ENCODE peak calls at places on chromosomes 13 and 19, in nine cellular contexts. K, V, J, D, L, R, I, S and Q are unnamed samples.

GRCh38 chr13:20438801-20439200 is 86.9 kb downstream of the CRYL1 start:
- DNase-seq in R (no peak), V (no peak), S (no peak), I (no peak), L (no peak), J (no peak), D (no peak), K (no peak), Q (no peak)

GRCh38 chr13:74305876-74306275 is 171.7 kb upstream of the KLF12 start:
- DNase-seq in V (no peak), K (no peak), D (no peak), L (no peak), J (no peak), I (no peak), S (no peak), R (no peak), Q (no peak)

GRCh38 chr19:58277748-58278147 is 1.0 kb upstream of the ZNF8 start:
- DNase-seq in D (no peak), S (no peak), L (no peak), V (no peak), K (no peak), I (no peak), R (no peak), J (no peak), Q (no peak)

GRCh38 chr19:42386974-42387707 is 3.0 kb downstream of the CNFN start:
- DNase-seq in L (peak; percentile 17), I (peak; percentile 86), K (peak; percentile 80), V (no peak), S (peak; percentile 35), D (no peak), J (peak; percentile 30), R (peak; percentile 80), Q (no peak)

GRCh38 chr19:10660346-10660745 is 6.2 kb downstream of the ILF3 start:
- DNase-seq in V (no peak), J (no peak), S (no peak), L (no peak), R (no peak), K (peak; percentile 41), I (no peak), D (no peak), Q (no peak)

GRCh38 chr13:37446503-37446902 is 152.1 kb downstream of the POSTN start:
- DNase-seq in J (no peak), L (peak; percentile 85), V (no peak), S (no peak), I (no peak), K (peak; percentile 5), D (no peak), R (peak; percentile 72), Q (no peak)

GRCh38 chr13:101951114-101951513 is 450.7 kb downstream of the FGF14 start:
- DNase-seq in S (no peak), V (no peak), L (no peak), I (no peak), D (no peak), R (no peak), K (no peak), J (no peak), Q (no peak)

GRCh38 chr19:49528211-49528771 is 488 bp downstream of the RCN3 start:
- DNase-seq in S (no peak), R (no peak), V (no peak), K (no peak), L (peak; percentile 40), D (no peak), I (no peak), J (no peak), Q (no peak)

GRCh38 chr13:74017301-74018092 is 116.7 kb downstream of the KLF12 start:
- DNase-seq in V (no peak), I (no peak), J (no peak), S (no peak), K (no peak), L (no peak), D (no peak), R (peak; percentile 10), Q (no peak)

GRCh38 chr19:6216996-6217751 is 62.6 kb downstream of the MLLT1 start:
- DNase-seq in L (no peak), R (no peak), K (no peak), J (no peak), D (no peak), V (peak; percentile 44), S (no peak), I (peak; percentile 88), Q (no peak)

GRCh38 chr19:45161715-45162463 is 1.1 kb upstream of the NKPD1 start:
- DNase-seq in S (no peak), V (no peak), K (peak; percentile 25), I (peak; percentile 80), L (no peak), J (peak; percentile 25), R (peak; percentile 39), D (no peak), Q (no peak)

GRCh38 chr13:30268673-30269072 is 38.7 kb downstream of the KATNAL1 start:
- DNase-seq in J (no peak), K (no peak), D (no peak), L (no peak), V (no peak), I (no peak), S (no peak), R (no peak), Q (no peak)